ENCODE peak calls at places on chromosomes 2 and 18, in nine cellular contexts. P, N, L, A, J, C, V, M and X are unnamed samples. For H3K9me3, the result is how much of the 10 kb centered on the place peaks cover.

GRCh38 chr18:60892855-60893254 is 440.4 kb upstream of the CDH20 start:
- DNase-seq in P (no peak), N (peak), L (no peak), A (no peak), J (no peak), C (peak), V (peak), M (no peak), X (no peak)

GRCh38 chr2:168119519-168120141 is 127.8 kb downstream of the STK39 start:
- DNase-seq in P (peak), N (no peak), L (no peak), A (peak), J (no peak), C (peak), V (peak), M (peak), X (no peak)

GRCh38 chr2:74849228-74849892 is 15.4 kb downstream of the HK2 start:
- DNase-seq in P (peak), N (peak), L (no peak), A (peak), J (no peak), C (no peak), V (peak), M (no peak), X (peak)

GRCh38 chr2:8399731-8400130 is 282.1 kb upstream of the ID2 start:
- DNase-seq in P (no peak), N (no peak), L (no peak), A (no peak), J (no peak), C (no peak), V (no peak), M (no peak), X (no peak)

GRCh38 chr2:113812204-113812603 is 55.8 kb upstream of the SLC35F5 start:
- DNase-seq in P (no peak), N (no peak), L (no peak), A (no peak), J (no peak), C (no peak), V (no peak), M (no peak), X (no peak)

GRCh38 chr2:50723549-50723948 is 308.4 kb downstream of the NRXN1 start:
- DNase-seq in P (no peak), N (no peak), L (no peak), A (no peak), J (no peak), C (no peak), V (no peak), M (no peak), X (no peak)

GRCh38 chr2:2098458-2099167 is 232.5 kb downstream of the MYT1L start:
- DNase-seq in P (no peak), N (no peak), L (no peak), A (no peak), J (no peak), C (no peak), V (no peak), M (no peak), X (no peak)

GRCh38 chr18:78883501-78883900 is 96.1 kb upstream of the SALL3 start:
- DNase-seq in P (peak), N (no peak), L (no peak), A (no peak), J (no peak), C (no peak), V (no peak), M (no peak), X (no peak)

GRCh38 chr2:200708951-200709350 is 102.8 kb upstream of the BZW1 start:
- DNase-seq in P (no peak), N (no peak), L (no peak), A (no peak), J (no peak), C (no peak), V (no peak), M (no peak), X (no peak)

GRCh38 chr18:21672868-21673267 is 31.7 kb downstream of the ABHD3 start:
- DNase-seq in P (no peak), N (peak), L (peak), A (no peak), J (no peak), C (peak), V (peak), M (no peak), X (peak)

GRCh38 chr2:241217320-241218031 is 29.0 kb downstream of the ANO7 start:
- DNase-seq in P (peak), N (peak), L (peak), A (peak), J (peak), C (no peak), V (peak), M (no peak), X (peak)

GRCh38 chr2:121075006-121075545 is 209.9 kb downstream of the TFCP2L1 start:
- DNase-seq in P (peak), N (peak), L (peak), A (no peak), J (peak), C (peak), V (peak), M (peak), X (peak)

GRCh38 chr2:232367591-232368233 is 10.8 kb upstream of the ALPP start:
- DNase-seq in P (peak), N (no peak), L (no peak), A (no peak), J (no peak), C (no peak), V (no peak), M (no peak), X (no peak)

GRCh38 chr2:217218269-217219140 is 358.6 kb upstream of the TNP1 start:
- DNase-seq in P (no peak), N (no peak), L (no peak), A (no peak), J (no peak), C (no peak), V (peak), M (no peak), X (no peak)

GRCh38 chr2:57906152-57906732 is 140.4 kb upstream of the VRK2 start:
- DNase-seq in P (no peak), N (no peak), L (peak), A (no peak), J (no peak), C (no peak), V (peak), M (peak), X (no peak)

GRCh38 chr2:20635698-20636584 is 15.0 kb downstream of the HS1BP3 start:
- DNase-seq in P (peak), N (peak), L (peak), A (peak), J (peak), C (peak), V (peak), M (peak), X (peak)

GRCh38 chr18:47113796-47114540 is 36.3 kb downstream of the HDHD2 start:
- DNase-seq in P (peak), N (no peak), L (no peak), A (no peak), J (no peak), C (no peak), V (peak), M (no peak), X (no peak)

GRCh38 chr2:6977095-6977777 is 60.0 kb downstream of the RNF144A start:
- DNase-seq in P (no peak), N (no peak), L (no peak), A (no peak), J (peak), C (no peak), V (peak), M (no peak), X (peak)

GRCh38 chr2:226793615-226794014 is 6.0 kb downstream of the IRS1 start:
- DNase-seq in P (no peak), N (no peak), L (no peak), A (no peak), J (no peak), C (no peak), V (peak), M (no peak), X (no peak)
- H3K4me3 ChIP-seq in P (peak), N (peak), L (peak), A (no peak), J (peak), C (no peak), V (peak), M (peak), X (peak)

DNA sequence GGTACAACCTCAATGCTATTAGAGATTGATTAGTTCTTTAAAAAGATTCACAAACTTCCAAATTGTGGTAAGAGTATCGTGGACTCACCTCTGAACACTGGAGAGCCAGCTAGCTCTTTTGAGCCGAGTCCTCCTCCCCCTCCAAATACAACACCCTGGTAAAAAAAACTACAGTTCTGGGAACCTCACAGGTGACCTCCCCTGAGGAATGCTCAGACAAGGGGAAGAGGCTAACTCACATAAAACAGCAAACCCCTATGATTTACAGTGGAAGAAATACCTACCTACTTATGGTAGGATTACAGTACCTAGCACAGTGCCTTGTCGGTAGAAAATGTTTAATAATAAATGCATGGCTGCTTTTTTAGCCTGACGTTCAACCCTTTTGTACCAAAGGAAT is 8.4 kb downstream of the ZNF24 start:
- DNase-seq in P (no peak), N (no peak), L (no peak), A (no peak), J (no peak), C (no peak), V (no peak), M (no peak), X (no peak)
- H3K9me3 ChIP-seq in P (under half), N (under half), L (half or more), A (under half), J (under half), C (under half), V (under half), M (under half), X (under half)

GRCh38 chr2:159246325-159246988 is 40.0 kb downstream of the WDSUB1 start:
- DNase-seq in P (no peak), N (no peak), L (no peak), A (no peak), J (no peak), C (no peak), V (no peak), M (no peak), X (no peak)

DNA sequence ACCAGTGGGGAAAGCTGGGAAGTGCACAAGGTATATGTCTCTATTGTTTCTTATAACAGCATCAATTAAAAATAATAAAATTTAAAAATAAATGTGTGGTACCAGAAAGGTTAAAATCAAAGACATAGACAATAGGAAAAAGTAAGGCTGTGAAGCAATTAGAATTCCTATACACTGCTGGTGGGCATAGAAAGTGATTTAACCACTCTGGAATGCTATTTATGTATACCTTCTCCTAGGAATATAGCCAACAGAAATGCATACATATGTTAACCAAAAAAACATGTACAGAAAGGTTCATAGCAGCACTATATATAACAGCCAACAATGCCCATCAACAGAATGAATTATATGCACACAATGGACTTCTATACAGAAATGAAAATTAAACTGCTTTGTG is 43.0 kb downstream of the WDSUB1 start:
- DNase-seq in P (no peak), N (no peak), L (no peak), A (no peak), J (no peak), C (no peak), V (no peak), M (no peak), X (no peak)
- H3K27ac ChIP-seq in P (no peak), N (no peak), L (no peak), A (no peak), J (no peak), C (no peak), V (no peak), M (no peak), X (no peak)

DNA sequence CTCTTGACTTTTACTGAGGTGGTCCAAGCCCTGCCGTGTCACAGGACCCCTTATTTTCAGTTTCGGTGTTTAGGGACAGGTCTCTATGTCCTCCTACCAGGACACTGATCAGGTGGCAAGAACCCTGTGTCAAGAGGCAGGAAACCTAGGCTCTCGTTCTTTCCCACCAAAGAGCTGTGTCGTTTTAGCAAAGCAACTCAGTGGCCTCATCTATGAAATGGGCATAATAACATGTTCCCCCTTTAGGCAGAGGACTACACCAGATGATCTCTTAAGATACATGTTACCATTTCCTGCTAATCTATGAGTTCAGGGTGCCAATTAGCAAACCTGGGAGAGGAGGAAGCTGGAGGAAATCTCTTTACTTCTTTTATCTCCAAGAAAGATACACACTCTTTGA is 1.9 kb downstream of the RAB31 start:
- DNase-seq in P (no peak), N (no peak), L (no peak), A (no peak), J (no peak), C (no peak), V (no peak), M (no peak), X (no peak)
- H3K4me3 ChIP-seq in P (no peak), N (peak), L (no peak), A (no peak), J (peak), C (no peak), V (peak), M (no peak), X (no peak)

GRCh38 chr2:45541450-45541849 is 69.6 kb downstream of the SRBD1 start:
- DNase-seq in P (no peak), N (no peak), L (no peak), A (no peak), J (no peak), C (no peak), V (no peak), M (no peak), X (no peak)
- H3K9me3 ChIP-seq in P (under half), N (under half), L (under half), A (under half), J (under half), C (under half), V (under half), M (under half), X (under half)